ENCODE peak calls at places on chromosomes 4 and X, in six cellular contexts. One of them, this sample, is unnamed.

GRCh38 chr4:1830642-1831228 is 25.2 kb downstream of the LETM1 start:
- DNase-seq in adrenal gland: no peak
- DNase-seq in H1: no peak
- DNase-seq in IMR-90: no peak
- DNase-seq in lower leg skin: no peak
- DNase-seq in stomach: no peak
- DNase-seq in this sample: no peak

GRCh38 chr4:95106408-95106928 is 348.7 kb downstream of the BMPR1B start:
- DNase-seq in adrenal gland: no peak
- DNase-seq in H1: no peak
- DNase-seq in IMR-90: peak
- DNase-seq in lower leg skin: no peak
- DNase-seq in stomach: no peak
- DNase-seq in this sample: no peak

GRCh38 chr4:88591787-88592599 is at the start of gene HERC3:
- DNase-seq in adrenal gland: peak
- DNase-seq in H1: peak
- DNase-seq in IMR-90: peak
- DNase-seq in lower leg skin: peak
- DNase-seq in stomach: peak
- DNase-seq in this sample: peak

GRCh38 chr4:119559044-119559647 is 69.5 kb downstream of the PDE5A start:
- DNase-seq in adrenal gland: no peak
- DNase-seq in H1: no peak
- DNase-seq in IMR-90: peak
- DNase-seq in lower leg skin: no peak
- DNase-seq in stomach: no peak
- DNase-seq in this sample: no peak

GRCh38 chr4:10655968-10656367 is 28.6 kb downstream of the CLNK start:
- DNase-seq in adrenal gland: no peak
- DNase-seq in H1: no peak
- DNase-seq in IMR-90: peak
- DNase-seq in lower leg skin: no peak
- DNase-seq in stomach: no peak
- DNase-seq in this sample: no peak

GRCh38 chr4:67035501-67035900 is 509.8 kb downstream of the CENPC start:
- DNase-seq in adrenal gland: no peak
- DNase-seq in H1: no peak
- DNase-seq in IMR-90: no peak
- DNase-seq in lower leg skin: no peak
- DNase-seq in stomach: no peak
- DNase-seq in this sample: no peak

GRCh38 chrX:25275159-25275558 is 259.4 kb upstream of the ARX start:
- DNase-seq in adrenal gland: no peak
- DNase-seq in H1: no peak
- DNase-seq in IMR-90: no peak
- DNase-seq in lower leg skin: no peak
- DNase-seq in stomach: no peak
- DNase-seq in this sample: no peak

GRCh38 chrX:146863566-146863965 is 49.0 kb upstream of the CXorf51A start:
- DNase-seq in adrenal gland: no peak
- DNase-seq in H1: no peak
- DNase-seq in IMR-90: peak
- DNase-seq in lower leg skin: no peak
- DNase-seq in stomach: no peak
- DNase-seq in this sample: no peak

GRCh38 chrX:9207142-9207541 is 173.2 kb upstream of the FAM9B start:
- DNase-seq in adrenal gland: peak
- DNase-seq in H1: no peak
- DNase-seq in IMR-90: peak
- DNase-seq in lower leg skin: no peak
- DNase-seq in stomach: no peak
- DNase-seq in this sample: no peak

GRCh38 chr4:74891037-74891436 is 41.9 kb upstream of the PARM1 start:
- DNase-seq in adrenal gland: no peak
- DNase-seq in H1: no peak
- DNase-seq in IMR-90: no peak
- DNase-seq in lower leg skin: no peak
- DNase-seq in stomach: no peak
- DNase-seq in this sample: no peak

GRCh38 chr4:74897390-74897789 is 35.5 kb upstream of the PARM1 start:
- DNase-seq in adrenal gland: no peak
- DNase-seq in H1: no peak
- DNase-seq in IMR-90: no peak
- DNase-seq in lower leg skin: no peak
- DNase-seq in stomach: no peak
- DNase-seq in this sample: no peak

GRCh38 chr4:74900862-74901261 is 32.1 kb upstream of the PARM1 start:
- DNase-seq in adrenal gland: no peak
- DNase-seq in H1: no peak
- DNase-seq in IMR-90: no peak
- DNase-seq in lower leg skin: no peak
- DNase-seq in stomach: no peak
- DNase-seq in this sample: no peak

DNA sequence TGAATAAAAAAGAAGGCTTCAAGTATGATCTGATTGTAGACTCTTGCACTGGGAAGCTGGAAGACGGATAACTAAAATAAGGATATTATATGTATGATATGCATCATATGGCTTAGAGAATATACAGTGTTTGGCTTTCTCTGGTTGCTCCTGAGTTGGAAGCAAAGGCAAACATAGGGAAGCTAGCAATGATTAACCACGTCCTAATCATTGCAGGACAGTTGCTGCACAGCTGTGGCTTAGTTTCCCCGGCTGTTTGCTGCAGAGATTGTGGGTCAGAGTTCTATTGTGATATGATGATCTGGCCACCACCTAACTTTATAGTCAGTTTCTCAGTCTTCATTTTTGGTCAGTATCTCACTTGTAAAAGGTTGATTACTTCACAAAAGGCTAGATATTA is 36.3 kb upstream of the PARM1 start:
- DNase-seq in adrenal gland: no peak
- DNase-seq in H1: no peak
- DNase-seq in IMR-90: no peak
- DNase-seq in lower leg skin: no peak
- DNase-seq in stomach: no peak
- DNase-seq in this sample: no peak
- H3K4me3 ChIP-seq in adrenal gland: no peak
- H3K4me3 ChIP-seq in H1: no peak
- H3K4me3 ChIP-seq in IMR-90: no peak
- H3K4me3 ChIP-seq in lower leg skin: no peak
- H3K4me3 ChIP-seq in stomach: no peak
- H3K4me3 ChIP-seq in this sample: no peak

GRCh38 chrX:150365051-150365952 is 2.2 kb downstream of the MAMLD1 start:
- DNase-seq in adrenal gland: peak
- DNase-seq in H1: peak
- DNase-seq in IMR-90: peak
- DNase-seq in lower leg skin: peak
- DNase-seq in stomach: peak
- DNase-seq in this sample: peak
- TF ChIP-seq CTCF in adrenal gland: peak
- TF ChIP-seq CTCF in H1: peak
- TF ChIP-seq CTCF in IMR-90: peak
- TF ChIP-seq CTCF in lower leg skin: no peak
- TF ChIP-seq CTCF in stomach: peak
- TF ChIP-seq CTCF in this sample: peak

GRCh38 chr4:75698963-75699228 is 25.5 kb upstream of the USO1 start:
- DNase-seq in adrenal gland: no peak
- DNase-seq in H1: no peak
- DNase-seq in IMR-90: no peak
- DNase-seq in lower leg skin: no peak
- DNase-seq in stomach: no peak
- DNase-seq in this sample: no peak

GRCh38 chr4:75699299-75699698 is 25.1 kb upstream of the USO1 start:
- DNase-seq in adrenal gland: no peak
- DNase-seq in H1: no peak
- DNase-seq in IMR-90: no peak
- DNase-seq in lower leg skin: no peak
- DNase-seq in stomach: no peak
- DNase-seq in this sample: no peak

GRCh38 chr4:75696551-75696950 is 23.3 kb upstream of the G3BP2 start:
- DNase-seq in adrenal gland: no peak
- DNase-seq in H1: no peak
- DNase-seq in IMR-90: no peak
- DNase-seq in lower leg skin: no peak
- DNase-seq in stomach: no peak
- DNase-seq in this sample: no peak

GRCh38 chr4:75696036-75696435 is 22.8 kb upstream of the G3BP2 start:
- DNase-seq in adrenal gland: no peak
- DNase-seq in H1: no peak
- DNase-seq in IMR-90: no peak
- DNase-seq in lower leg skin: no peak
- DNase-seq in stomach: no peak
- DNase-seq in this sample: no peak

GRCh38 chr4:75698162-75698962 is 25.2 kb upstream of the G3BP2 start:
- DNase-seq in adrenal gland: no peak
- DNase-seq in H1: no peak
- DNase-seq in IMR-90: no peak
- DNase-seq in lower leg skin: peak
- DNase-seq in stomach: no peak
- DNase-seq in this sample: no peak
- TF ChIP-seq POLR2A in adrenal gland: no peak
- TF ChIP-seq POLR2A in H1: no peak
- TF ChIP-seq POLR2A in IMR-90: no peak
- TF ChIP-seq POLR2A in lower leg skin: no peak
- TF ChIP-seq POLR2A in stomach: no peak
- TF ChIP-seq POLR2A in this sample: no peak

DNA sequence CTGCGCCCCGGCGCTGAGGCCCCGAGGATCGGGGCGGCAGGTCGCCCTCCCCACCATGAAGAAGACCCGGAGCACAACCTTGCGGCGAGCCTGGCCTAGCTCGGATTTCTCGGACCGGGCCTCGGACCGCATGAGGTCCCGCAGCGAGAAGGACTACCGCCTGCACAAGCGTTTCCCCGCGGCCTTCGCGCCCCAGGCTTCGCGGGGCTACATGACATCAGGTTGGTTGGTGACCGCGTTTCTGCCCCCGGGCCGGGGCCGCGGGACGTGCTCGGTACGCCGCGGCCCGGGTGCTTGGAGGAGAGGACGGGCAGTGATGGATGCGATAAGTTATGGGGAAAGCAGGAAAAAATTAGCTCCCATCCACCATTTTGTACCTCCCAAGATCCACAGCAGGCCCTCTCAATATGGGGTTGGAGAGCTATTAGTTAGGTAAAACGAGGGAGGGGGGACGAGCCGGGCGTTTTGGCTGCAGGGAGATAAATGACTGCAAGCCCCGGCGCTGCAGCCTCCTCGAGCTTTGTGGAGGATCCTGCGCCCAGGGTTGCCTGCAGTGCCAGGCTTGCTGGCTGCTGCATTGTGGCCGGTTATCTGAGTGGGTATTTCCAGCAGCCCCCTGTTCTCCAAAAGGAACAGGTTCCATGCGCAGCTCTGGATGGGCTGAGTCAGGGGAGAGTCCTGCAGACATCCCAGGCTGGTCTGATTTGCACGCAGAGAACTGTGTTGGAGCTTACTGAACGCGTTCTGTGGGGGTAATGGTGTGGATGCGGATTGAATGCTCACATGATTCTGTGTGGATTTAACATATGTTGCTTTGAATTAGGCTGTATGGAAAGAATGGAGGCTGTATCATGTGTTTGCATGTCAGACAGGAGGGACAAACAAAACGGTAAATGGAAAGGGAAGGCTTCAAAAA is 1.9 kb downstream of the STOX2 start:
- DNase-seq in adrenal gland: no peak
- DNase-seq in H1: peak
- DNase-seq in IMR-90: no peak
- DNase-seq in lower leg skin: no peak
- DNase-seq in stomach: no peak
- DNase-seq in this sample: peak
- H3K4me3 ChIP-seq in adrenal gland: peak
- H3K4me3 ChIP-seq in H1: peak
- H3K4me3 ChIP-seq in IMR-90: peak
- H3K4me3 ChIP-seq in lower leg skin: no peak
- H3K4me3 ChIP-seq in stomach: peak
- H3K4me3 ChIP-seq in this sample: peak

GRCh38 chrX:69031181-69031580 is 134.1 kb downstream of the PJA1 start:
- DNase-seq in adrenal gland: no peak
- DNase-seq in H1: peak
- DNase-seq in IMR-90: no peak
- DNase-seq in lower leg skin: no peak
- DNase-seq in stomach: no peak
- DNase-seq in this sample: no peak
- TF ChIP-seq CTCF in adrenal gland: no peak
- TF ChIP-seq CTCF in H1: peak
- TF ChIP-seq CTCF in IMR-90: no peak
- TF ChIP-seq CTCF in lower leg skin: no peak
- TF ChIP-seq CTCF in stomach: no peak
- TF ChIP-seq CTCF in this sample: peak

GRCh38 chr4:38320349-38320707 is 343.7 kb upstream of the KLF3 start:
- DNase-seq in adrenal gland: no peak
- DNase-seq in H1: no peak
- DNase-seq in IMR-90: no peak
- DNase-seq in lower leg skin: no peak
- DNase-seq in stomach: no peak
- DNase-seq in this sample: no peak

GRCh38 chr4:38320833-38321232 is 343.2 kb upstream of the KLF3 start:
- DNase-seq in adrenal gland: no peak
- DNase-seq in H1: no peak
- DNase-seq in IMR-90: no peak
- DNase-seq in lower leg skin: no peak
- DNase-seq in stomach: no peak
- DNase-seq in this sample: no peak

GRCh38 chr4:38317238-38317637 is 346.8 kb upstream of the KLF3 start:
- DNase-seq in adrenal gland: no peak
- DNase-seq in H1: no peak
- DNase-seq in IMR-90: no peak
- DNase-seq in lower leg skin: no peak
- DNase-seq in stomach: no peak
- DNase-seq in this sample: no peak

GRCh38 chr4:38319456-38320348 is 344.3 kb upstream of the KLF3 start:
- DNase-seq in adrenal gland: peak
- DNase-seq in H1: peak
- DNase-seq in IMR-90: peak
- DNase-seq in lower leg skin: peak
- DNase-seq in stomach: peak
- DNase-seq in this sample: peak

GRCh38 chr4:38318737-38319455 is 345.1 kb upstream of the KLF3 start:
- DNase-seq in adrenal gland: peak
- DNase-seq in H1: peak
- DNase-seq in IMR-90: peak
- DNase-seq in lower leg skin: peak
- DNase-seq in stomach: peak
- DNase-seq in this sample: peak
- TF ChIP-seq POLR2A in adrenal gland: peak
- TF ChIP-seq POLR2A in H1: no peak
- TF ChIP-seq POLR2A in IMR-90: no peak
- TF ChIP-seq POLR2A in lower leg skin: no peak
- TF ChIP-seq POLR2A in stomach: no peak
- TF ChIP-seq POLR2A in this sample: no peak

GRCh38 chrX:7993873-7994272 is 66.7 kb upstream of the PNPLA4 start:
- DNase-seq in adrenal gland: no peak
- DNase-seq in H1: no peak
- DNase-seq in IMR-90: peak
- DNase-seq in lower leg skin: no peak
- DNase-seq in stomach: no peak
- DNase-seq in this sample: no peak

GRCh38 chrX:7996851-7997250 is 69.6 kb upstream of the PNPLA4 start:
- DNase-seq in adrenal gland: no peak
- DNase-seq in H1: no peak
- DNase-seq in IMR-90: no peak
- DNase-seq in lower leg skin: no peak
- DNase-seq in stomach: no peak
- DNase-seq in this sample: no peak

GRCh38 chrX:7996414-7996813 is 69.2 kb upstream of the PNPLA4 start:
- DNase-seq in adrenal gland: peak
- DNase-seq in H1: no peak
- DNase-seq in IMR-90: peak
- DNase-seq in lower leg skin: no peak
- DNase-seq in stomach: peak
- DNase-seq in this sample: no peak
- H3K4me3 ChIP-seq in adrenal gland: no peak
- H3K4me3 ChIP-seq in H1: no peak
- H3K4me3 ChIP-seq in IMR-90: no peak
- H3K4me3 ChIP-seq in lower leg skin: no peak
- H3K4me3 ChIP-seq in stomach: no peak
- H3K4me3 ChIP-seq in this sample: no peak

This sample was measured in heart left ventricle.